ENCODE peak calls at places on chromosomes 5 and 9, in seven cellular contexts. N is mesendoderm, W is H1, B is IMR-90, Q is neuronal stem cell, E is mesenchymal stem cell, H is trophoblast cell. U is an unnamed sample.

GRCh38 chr9:134783699-134784039 is 96.9 kb upstream of the FCN2 start:
- DNase-seq in N (no peak), W (no peak), B (no peak), Q (no peak), E (no peak), H (no peak), U (no peak)

GRCh38 chr5:6419340-6419852 is 29.3 kb upstream of the UBE2QL1 start:
- DNase-seq in N (no peak), W (no peak), B (no peak), Q (no peak), E (no peak), H (peak; percentile 17), U (no peak)

GRCh38 chr9:85224729-85225128 is 517.0 kb downstream of the AGTPBP1 start:
- DNase-seq in N (no peak), W (no peak), B (no peak), Q (no peak), E (peak; percentile 48), H (peak; percentile 6), U (no peak)

GRCh38 chr9:112546149-112547012 is 59.8 kb downstream of the KIAA1958 start:
- DNase-seq in N (peak; percentile 73), W (no peak), B (peak; percentile 18), Q (no peak), E (peak; percentile 67), H (no peak), U (no peak)

GRCh38 chr5:151315998-151316597 is 12.5 kb upstream of the SLC36A3 start:
- DNase-seq in N (peak; percentile 62), W (no peak), B (peak; percentile 63), Q (peak; percentile 58), E (peak; percentile 61), H (peak; percentile 95), U (peak; percentile 64)

GRCh38 chr5:14395411-14395810 is 186.2 kb upstream of the OTULINL start:
- DNase-seq in N (no peak), W (no peak), B (no peak), Q (no peak), E (no peak), H (no peak), U (no peak)

GRCh38 chr5:159965031-159965837 is 43.7 kb upstream of the TTC1 start:
- DNase-seq in N (peak; percentile 75), W (no peak), B (peak; percentile 57), Q (no peak), E (peak; percentile 63), H (peak; percentile 63), U (peak; percentile 80)

GRCh38 chr5:77305921-77306320 is 95.4 kb downstream of the PDE8B start:
- DNase-seq in N (no peak), W (no peak), B (peak; percentile 57), Q (no peak), E (no peak), H (no peak), U (no peak)

GRCh38 chr5:149941795-149942194 is 2.8 kb downstream of the PDE6A start:
- DNase-seq in N (no peak), W (no peak), B (no peak), Q (no peak), E (no peak), H (no peak), U (no peak)

GRCh38 chr9:92717201-92718085 is 47.2 kb downstream of the BICD2 start:
- DNase-seq in N (no peak), W (no peak), B (no peak), Q (no peak), E (no peak), H (no peak), U (no peak)

GRCh38 chr5:42366051-42366450 is 57.2 kb upstream of the GHR start:
- DNase-seq in N (peak; percentile 24), W (no peak), B (no peak), Q (no peak), E (no peak), H (peak; percentile 50), U (no peak)

GRCh38 chr5:120682851-120683250 is 218.8 kb downstream of the PRR16 start:
- DNase-seq in N (no peak), W (no peak), B (peak; percentile 55), Q (no peak), E (peak; percentile 52), H (no peak), U (no peak)

GRCh38 chr5:142133382-142134206 is 25.0 kb downstream of the NDFIP1 start:
- DNase-seq in N (no peak), W (no peak), B (no peak), Q (no peak), E (no peak), H (peak; percentile 81), U (no peak)

GRCh38 chr9:129895376-129896268 is 60.4 kb downstream of the USP20 start:
- DNase-seq in N (no peak), W (no peak), B (no peak), Q (no peak), E (no peak), H (no peak), U (no peak)

GRCh38 chr5:176743828-176744583 is 66.4 kb upstream of the UNC5A start:
- DNase-seq in N (no peak), W (no peak), B (no peak), Q (no peak), E (no peak), H (no peak), U (peak; percentile 35)

GRCh38 chr9:131960805-131961495 is 118.7 kb downstream of the MED27 start:
- DNase-seq in N (no peak), W (no peak), B (no peak), Q (no peak), E (no peak), H (no peak), U (no peak)

GRCh38 chr5:132474131-132474723 is 16.3 kb downstream of the IRF1 start:
- DNase-seq in N (peak; percentile 25), W (no peak), B (no peak), Q (no peak), E (no peak), H (peak; percentile 35), U (no peak)

GRCh38 chr5:170169996-170170395 is 62.8 kb upstream of the C5orf58 start:
- DNase-seq in N (no peak), W (no peak), B (no peak), Q (no peak), E (no peak), H (no peak), U (no peak)

GRCh38 chr9:94921656-94922055 is 195.2 kb downstream of the AOPEP start:
- DNase-seq in N (no peak), W (no peak), B (no peak), Q (no peak), E (no peak), H (no peak), U (no peak)

GRCh38 chr9:89522261-89522978 is 24.5 kb upstream of the SEMA4D start:
- DNase-seq in N (no peak), W (no peak), B (no peak), Q (no peak), E (no peak), H (peak; percentile 13), U (no peak)

GRCh38 chr9:75990905-75991304 is 100.4 kb downstream of the PCSK5 start:
- DNase-seq in N (no peak), W (no peak), B (no peak), Q (no peak), E (no peak), H (no peak), U (no peak)

GRCh38 chr9:34577635-34578240 is 11.8 kb downstream of the CNTFR start:
- DNase-seq in N (peak; percentile 88), W (no peak), B (no peak), Q (no peak), E (no peak), H (no peak), U (peak; percentile 78)

GRCh38 chr9:130713286-130713975 is 19.9 kb downstream of the EXOSC2 start:
- DNase-seq in N (peak; percentile 56), W (no peak), B (peak; percentile 34), Q (no peak), E (peak; percentile 61), H (peak; percentile 41), U (peak; percentile 31)

GRCh38 chr5:30604648-30605262 is 588.7 kb upstream of the CDH6 start:
- DNase-seq in N (no peak), W (no peak), B (no peak), Q (no peak), E (no peak), H (no peak), U (no peak)
- H3K79me1 ChIP-seq in N (no peaks in the 10 kb centered on the region), W (no peaks in the 10 kb centered on the region), B (no peaks in the 10 kb centered on the region), Q (no peaks in the 10 kb centered on the region), E (no peaks in the 10 kb centered on the region), H (no peaks in the 10 kb centered on the region), U (no peaks in the 10 kb centered on the region)

GRCh38 chr5:57783693-57784092 is 301.1 kb upstream of the ACTBL2 start:
- DNase-seq in N (no peak), W (no peak), B (no peak), Q (no peak), E (no peak), H (no peak), U (no peak)

GRCh38 chr5:57780306-57780958 is 297.8 kb upstream of the ACTBL2 start:
- DNase-seq in N (peak; percentile 35), W (no peak), B (peak; percentile 20), Q (no peak), E (no peak), H (no peak), U (peak; percentile 25)

GRCh38 chr5:57778528-57779175 is 296.0 kb upstream of the ACTBL2 start:
- DNase-seq in N (peak; percentile 34), W (no peak), B (peak; percentile 60), Q (no peak), E (peak; percentile 31), H (no peak), U (no peak)

GRCh38 chr5:57779383-57780223 is 297.0 kb upstream of the ACTBL2 start:
- DNase-seq in N (peak; percentile 73), W (no peak), B (peak; percentile 83), Q (peak; percentile 57), E (peak; percentile 76), H (peak; percentile 88), U (peak; percentile 32)

DNA sequence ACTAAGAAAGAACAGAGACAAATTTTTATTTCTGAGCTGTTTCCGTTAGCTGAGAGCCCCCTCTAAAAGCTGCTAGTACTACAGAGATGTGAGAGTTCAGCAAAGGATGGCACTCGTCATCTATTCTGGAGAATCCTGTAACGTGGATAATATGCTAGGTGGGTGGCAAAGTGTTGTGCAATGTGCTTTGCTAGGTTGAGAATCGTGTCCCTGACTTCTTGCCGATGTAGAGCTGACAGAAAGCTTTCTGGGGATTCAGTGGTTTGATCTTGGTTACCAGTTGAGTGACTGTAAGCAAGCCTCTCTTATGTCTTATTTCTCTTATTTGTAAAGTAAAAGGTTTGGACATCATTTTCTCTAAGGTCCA is 298.3 kb upstream of the ACTBL2 start:
- DNase-seq in N (no peak), W (no peak), B (no peak), Q (no peak), E (no peak), H (no peak), U (no peak)
- H3K79me1 ChIP-seq in N (no peaks in the 10 kb centered on the region), W (no peaks in the 10 kb centered on the region), B (no peaks in the 10 kb centered on the region), Q (no peaks in the 10 kb centered on the region), E (no peaks in the 10 kb centered on the region), H (peaks cover 11% of the 10 kb centered on the region), U (no peaks in the 10 kb centered on the region)

DNA sequence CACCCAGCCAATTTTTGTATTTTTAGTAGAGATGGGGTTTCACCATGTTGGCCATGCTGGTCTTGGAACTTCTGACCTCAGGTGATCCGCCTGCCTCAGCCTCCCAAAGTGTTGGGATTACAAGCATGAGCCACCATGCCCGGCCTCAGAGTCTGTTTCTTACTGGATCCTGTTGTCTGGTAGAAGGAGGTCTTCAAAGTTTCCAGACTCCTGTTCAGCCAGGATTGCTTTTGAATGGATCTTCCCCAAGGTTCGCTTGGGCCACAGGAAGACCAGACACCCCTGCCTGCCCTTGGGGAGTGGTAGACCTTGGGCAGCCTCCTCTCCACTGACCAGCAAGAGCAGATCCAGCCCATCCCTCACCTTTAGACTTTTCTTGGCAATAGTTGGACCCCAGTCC is 7.6 kb upstream of the LCN2 start:
- DNase-seq in N (no peak), W (no peak), B (no peak), Q (no peak), E (no peak), H (no peak), U (peak; percentile 20)
- H3K79me1 ChIP-seq in N (no peaks in the 10 kb centered on the region), W (no peaks in the 10 kb centered on the region), B (no peaks in the 10 kb centered on the region), Q (no peaks in the 10 kb centered on the region), E (no peaks in the 10 kb centered on the region), H (peaks cover 13% of the 10 kb centered on the region), U (no peaks in the 10 kb centered on the region)

GRCh38 chr9:136061405-136061804 is 33.7 kb downstream of the NACC2 start:
- DNase-seq in N (no peak), W (no peak), B (no peak), Q (no peak), E (no peak), H (no peak), U (no peak)
- H3K79me1 ChIP-seq in N (no peaks in the 10 kb centered on the region), W (peaks cover 3% of the 10 kb centered on the region), B (peaks cover 36% of the 10 kb centered on the region), Q (no peaks in the 10 kb centered on the region), E (peaks cover 56% of the 10 kb centered on the region), H (no peaks in the 10 kb centered on the region), U (no peaks in the 10 kb centered on the region)